ENCODE peak calls at places on chromosomes 3 and 15, in eight cellular contexts. One of them, this sample, is unnamed.

GRCh38 chr3:54988302-54989022 is 60.6 kb upstream of the LRTM1 start:
- DNase-seq in CD4-positive, alpha-beta memory T cell: no peak
- DNase-seq in NCI-H460: no peak
- DNase-seq in T-helper 1 cell: no peak
- DNase-seq in AG20443: peak; percentile 70
- DNase-seq in nephron progenitor cell: no peak
- DNase-seq in stimulated activated CD4-positive, alpha-beta T cell treated with anti-CD3 and anti-CD28 coated beads, Interleukin-2, amount 100 ng/mL, for 48 hours: no peak
- DNase-seq in HT1080: no peak
- DNase-seq in this sample: no peak

GRCh38 chr15:78067328-78068241 is 9.9 kb downstream of the TBC1D2B start:
- DNase-seq in AG20443: no peak
- DNase-seq in nephron progenitor cell: no peak
- DNase-seq in CD4-positive, alpha-beta memory T cell: no peak
- DNase-seq in stimulated activated CD4-positive, alpha-beta T cell treated with anti-CD3 and anti-CD28 coated beads, Interleukin-2, amount 100 ng/mL, for 48 hours: no peak
- DNase-seq in HT1080: no peak
- DNase-seq in T-helper 1 cell: no peak
- DNase-seq in NCI-H460: no peak
- DNase-seq in this sample: no peak

GRCh38 chr3:133301731-133302130 is 98.1 kb upstream of the BFSP2 start:
- DNase-seq in NCI-H460: no peak
- DNase-seq in CD4-positive, alpha-beta memory T cell: no peak
- DNase-seq in stimulated activated CD4-positive, alpha-beta T cell treated with anti-CD3 and anti-CD28 coated beads, Interleukin-2, amount 100 ng/mL, for 48 hours: no peak
- DNase-seq in AG20443: no peak
- DNase-seq in nephron progenitor cell: no peak
- DNase-seq in HT1080: peak; percentile 71
- DNase-seq in T-helper 1 cell: no peak
- DNase-seq in this sample: no peak

GRCh38 chr3:26712211-26713026 is 89.8 kb downstream of the LRRC3B start:
- DNase-seq in T-helper 1 cell: no peak
- DNase-seq in AG20443: peak; percentile 20
- DNase-seq in nephron progenitor cell: peak; percentile 21
- DNase-seq in CD4-positive, alpha-beta memory T cell: peak; percentile 17
- DNase-seq in NCI-H460: peak; percentile 46
- DNase-seq in HT1080: peak; percentile 20
- DNase-seq in stimulated activated CD4-positive, alpha-beta T cell treated with anti-CD3 and anti-CD28 coated beads, Interleukin-2, amount 100 ng/mL, for 48 hours: no peak
- DNase-seq in this sample: no peak

GRCh38 chr3:183182073-183182472 is 19.5 kb upstream of the LAMP3 start:
- DNase-seq in T-helper 1 cell: no peak
- DNase-seq in NCI-H460: no peak
- DNase-seq in stimulated activated CD4-positive, alpha-beta T cell treated with anti-CD3 and anti-CD28 coated beads, Interleukin-2, amount 100 ng/mL, for 48 hours: no peak
- DNase-seq in CD4-positive, alpha-beta memory T cell: no peak
- DNase-seq in AG20443: no peak
- DNase-seq in HT1080: no peak
- DNase-seq in nephron progenitor cell: no peak
- DNase-seq in this sample: no peak

GRCh38 chr3:84885199-84885882 is 73.4 kb upstream of the CADM2 start:
- DNase-seq in CD4-positive, alpha-beta memory T cell: no peak
- DNase-seq in T-helper 1 cell: no peak
- DNase-seq in NCI-H460: no peak
- DNase-seq in HT1080: no peak
- DNase-seq in AG20443: no peak
- DNase-seq in nephron progenitor cell: no peak
- DNase-seq in stimulated activated CD4-positive, alpha-beta T cell treated with anti-CD3 and anti-CD28 coated beads, Interleukin-2, amount 100 ng/mL, for 48 hours: no peak
- DNase-seq in this sample: no peak

GRCh38 chr3:127162947-127163645 is 29.8 kb upstream of the PRR23E start:
- DNase-seq in AG20443: no peak
- DNase-seq in HT1080: no peak
- DNase-seq in T-helper 1 cell: no peak
- DNase-seq in nephron progenitor cell: peak; percentile 92
- DNase-seq in NCI-H460: no peak
- DNase-seq in CD4-positive, alpha-beta memory T cell: no peak
- DNase-seq in stimulated activated CD4-positive, alpha-beta T cell treated with anti-CD3 and anti-CD28 coated beads, Interleukin-2, amount 100 ng/mL, for 48 hours: no peak
- DNase-seq in this sample: no peak

GRCh38 chr15:41968738-41969137 is 3.6 kb downstream of the EHD4 start:
- DNase-seq in AG20443: no peak
- DNase-seq in CD4-positive, alpha-beta memory T cell: no peak
- DNase-seq in nephron progenitor cell: no peak
- DNase-seq in stimulated activated CD4-positive, alpha-beta T cell treated with anti-CD3 and anti-CD28 coated beads, Interleukin-2, amount 100 ng/mL, for 48 hours: no peak
- DNase-seq in T-helper 1 cell: no peak
- DNase-seq in NCI-H460: no peak
- DNase-seq in HT1080: no peak
- DNase-seq in this sample: no peak

GRCh38 chr15:49328941-49329340 is 94.1 kb upstream of the FGF7 start:
- DNase-seq in T-helper 1 cell: no peak
- DNase-seq in AG20443: no peak
- DNase-seq in stimulated activated CD4-positive, alpha-beta T cell treated with anti-CD3 and anti-CD28 coated beads, Interleukin-2, amount 100 ng/mL, for 48 hours: no peak
- DNase-seq in nephron progenitor cell: no peak
- DNase-seq in CD4-positive, alpha-beta memory T cell: no peak
- DNase-seq in HT1080: no peak
- DNase-seq in NCI-H460: no peak
- DNase-seq in this sample: no peak

GRCh38 chr3:11306815-11307589 is 34.8 kb downstream of the ATG7 start:
- DNase-seq in CD4-positive, alpha-beta memory T cell: no peak
- DNase-seq in stimulated activated CD4-positive, alpha-beta T cell treated with anti-CD3 and anti-CD28 coated beads, Interleukin-2, amount 100 ng/mL, for 48 hours: no peak
- DNase-seq in NCI-H460: no peak
- DNase-seq in T-helper 1 cell: no peak
- DNase-seq in HT1080: peak; percentile 97
- DNase-seq in AG20443: no peak
- DNase-seq in nephron progenitor cell: no peak
- DNase-seq in this sample: peak; percentile 41

GRCh38 chr3:99817047-99817436 is 620 bp upstream of the CMSS1 start:
- DNase-seq in AG20443: peak; percentile 26
- DNase-seq in T-helper 1 cell: no peak
- DNase-seq in HT1080: no peak
- DNase-seq in CD4-positive, alpha-beta memory T cell: no peak
- DNase-seq in NCI-H460: no peak
- DNase-seq in stimulated activated CD4-positive, alpha-beta T cell treated with anti-CD3 and anti-CD28 coated beads, Interleukin-2, amount 100 ng/mL, for 48 hours: no peak
- DNase-seq in nephron progenitor cell: peak; percentile 21
- DNase-seq in this sample: no peak